ENCODE peak calls at places on chromosomes 6 and 20, in five cellular contexts. J is H9, S is body of pancreas, E is GM12865, G is kidney epithelial cell. A is an unnamed sample.

GRCh38 chr20:43460830-43461200 is 3.1 kb downstream of the SRSF6 start:
- DNase-seq in J (no peak), S (no peak), E (no peak), G (no peak), A (no peak)

GRCh38 chr6:43246301-43247114 is 3.2 kb downstream of the TTBK1 start:
- DNase-seq in J (peak), S (peak), E (peak), G (peak), A (no peak)

GRCh38 chr6:112939543-112939942 is 592.4 kb downstream of the RFPL4B start:
- DNase-seq in J (no peak), S (no peak), E (no peak), G (no peak), A (no peak)

GRCh38 chr6:32337166-32337805 is 34.4 kb downstream of the TSBP1 start:
- DNase-seq in J (no peak), S (no peak), E (no peak), G (no peak), A (no peak)

GRCh38 chr6:54085526-54085925 is 25.7 kb upstream of the MLIP start:
- DNase-seq in J (no peak), S (no peak), E (no peak), G (no peak), A (peak)

GRCh38 chr6:135311446-135312200 is 130.5 kb downstream of the MYB start:
- DNase-seq in J (no peak), S (no peak), E (no peak), G (no peak), A (no peak)

GRCh38 chr20:35792740-35793139 is 20.9 kb downstream of the PHF20 start:
- DNase-seq in J (no peak), S (no peak), E (no peak), G (no peak), A (no peak)

GRCh38 chr6:21381336-21381963 is 212.1 kb upstream of the SOX4 start:
- DNase-seq in J (no peak), S (no peak), E (no peak), G (no peak), A (no peak)

GRCh38 chr20:17565164-17565845 is 4.6 kb upstream of the DSTN start:
- DNase-seq in J (no peak), S (no peak), E (no peak), G (no peak), A (no peak)

GRCh38 chr20:53181866-53182376 is 209.8 kb downstream of the TSHZ2 start:
- DNase-seq in J (no peak), S (no peak), E (no peak), G (no peak), A (no peak)

GRCh38 chr20:45153756-45154155 is 20.9 kb upstream of the PI3 start:
- DNase-seq in J (no peak), S (no peak), E (peak), G (no peak), A (no peak)

GRCh38 chr20:45156728-45157127 is 18.0 kb upstream of the PI3 start:
- DNase-seq in J (no peak), S (no peak), E (no peak), G (no peak), A (no peak)

GRCh38 chr20:45157977-45158376 is 16.7 kb upstream of the PI3 start:
- DNase-seq in J (no peak), S (no peak), E (no peak), G (peak), A (peak)

GRCh38 chr20:45153147-45153546 is 21.6 kb upstream of the PI3 start:
- DNase-seq in J (no peak), S (no peak), E (no peak), G (no peak), A (no peak)

GRCh38 chr20:45154183-45154582 is 20.5 kb upstream of the PI3 start:
- DNase-seq in J (no peak), S (no peak), E (no peak), G (no peak), A (no peak)
- TF ChIP-seq CTCF in J (peak), S (no peak), E (no peak), G (no peak), A (no peak)

DNA sequence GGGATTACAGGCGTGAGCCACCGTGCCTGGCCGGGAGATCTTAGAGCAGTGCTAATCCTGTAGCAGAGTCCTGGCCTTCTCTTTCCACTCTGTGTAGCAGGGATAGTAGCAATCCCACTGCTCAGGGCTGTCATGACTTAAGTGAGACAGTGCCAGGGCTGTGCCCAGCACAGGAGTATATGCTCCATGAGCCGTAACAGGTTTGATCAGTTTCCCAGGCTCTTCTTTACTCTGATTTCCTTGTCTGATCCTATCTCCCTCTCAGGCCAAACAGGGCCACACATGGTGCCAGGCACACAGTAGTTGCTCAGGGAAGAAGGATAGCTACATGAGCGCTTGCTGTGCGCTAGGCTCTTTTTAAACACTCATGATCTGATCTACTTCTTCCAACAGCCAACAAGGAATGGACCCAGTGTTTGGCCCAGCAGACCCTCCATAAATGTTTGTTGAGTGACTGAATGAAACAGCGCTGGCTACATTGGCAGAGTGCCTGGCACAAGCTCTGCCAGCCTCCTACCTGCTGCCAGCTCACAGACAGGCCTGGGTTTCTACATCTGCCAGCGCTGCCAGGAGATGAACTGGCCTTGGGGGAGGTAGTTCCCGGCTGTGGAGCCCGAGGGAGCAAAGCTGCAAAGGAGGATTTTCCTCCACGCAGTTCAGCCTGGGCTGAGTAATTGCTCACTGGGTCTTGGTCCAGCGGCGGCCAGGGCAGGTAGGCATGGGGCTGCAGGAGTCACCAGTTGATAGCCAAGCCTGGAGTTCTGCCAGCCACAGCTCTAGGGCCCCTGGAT is 36.9 kb downstream of the SNAI1 start:
- DNase-seq in J (no peak), S (no peak), E (no peak), G (no peak), A (no peak)
- TF ChIP-seq CTCF in J (no peak), S (no peak), E (no peak), G (no peak), A (no peak)

GRCh38 chr6:1473166-1473565 is 83.8 kb downstream of the FOXF2 start:
- DNase-seq in J (no peak), S (no peak), E (no peak), G (no peak), A (no peak)

GRCh38 chr6:1475169-1475568 is 85.8 kb downstream of the FOXF2 start:
- DNase-seq in J (no peak), S (no peak), E (no peak), G (no peak), A (no peak)

GRCh38 chr6:1473598-1473997 is 84.2 kb downstream of the FOXF2 start:
- DNase-seq in J (no peak), S (no peak), E (no peak), G (no peak), A (no peak)

GRCh38 chr6:1472643-1473042 is 83.3 kb downstream of the FOXF2 start:
- DNase-seq in J (no peak), S (no peak), E (no peak), G (no peak), A (no peak)

DNA sequence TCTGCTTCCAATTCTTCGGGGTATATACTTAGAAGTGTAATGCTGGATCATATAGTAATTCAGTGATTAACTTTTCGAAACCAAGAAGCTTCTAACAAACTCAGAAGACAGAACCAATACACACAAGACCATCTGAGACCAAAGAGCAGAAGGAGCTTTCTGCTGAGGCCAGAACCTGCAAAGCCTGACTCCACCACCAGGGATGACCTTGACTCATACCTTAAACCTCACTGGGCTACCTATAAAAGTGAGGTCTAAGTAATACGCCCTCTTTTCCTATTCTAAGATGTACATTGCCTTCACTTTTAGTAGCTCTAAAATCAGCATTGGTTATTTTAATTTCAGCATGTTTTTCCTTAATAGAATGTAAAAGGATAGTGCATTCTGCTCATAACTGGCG is 84.8 kb downstream of the FOXF2 start:
- DNase-seq in J (no peak), S (no peak), E (no peak), G (no peak), A (no peak)
- TF ChIP-seq CTCF in J (peak), S (no peak), E (peak), G (peak), A (no peak)

GRCh38 chr6:156777866-156778614 is 862 bp downstream of the ARID1B start:
- DNase-seq in J (peak), S (peak), E (peak), G (no peak), A (no peak)

GRCh38 chr6:156777577-156777865 is 343 bp downstream of the ARID1B start:
- DNase-seq in J (no peak), S (no peak), E (no peak), G (no peak), A (no peak)

GRCh38 chr6:156775717-156776116 is 1.5 kb upstream of the ARID1B start:
- DNase-seq in J (no peak), S (no peak), E (no peak), G (no peak), A (no peak)

GRCh38 chr6:156776470-156776840 is 723 bp upstream of the ARID1B start:
- DNase-seq in J (no peak), S (no peak), E (peak), G (no peak), A (no peak)

GRCh38 chr6:156776841-156777576 is at the start of gene ARID1B:
- DNase-seq in J (peak), S (peak), E (peak), G (no peak), A (peak)
- TF ChIP-seq CTCF in J (no peak), S (peak), E (no peak), G (no peak), A (no peak)